ENCODE peak calls at places on chromosomes 16 and 17, in four cellular contexts. S is lung, V is mucosa of descending colon, N is gastrocnemius medialis. U is an unnamed sample.

GRCh38 chr17:73696251-73696650 is 52.0 kb upstream of the SDK2 start:
- DNase-seq in S (no peak), V (no peak), N (no peak), U (no peak)

GRCh38 chr17:2684549-2684948 is 27.0 kb downstream of the CLUH start:
- DNase-seq in S (no peak), V (no peak), N (no peak), U (peak)

GRCh38 chr17:19398301-19399181 is 11.6 kb upstream of the MFAP4 start:
- DNase-seq in S (peak), V (peak), N (peak), U (peak)

GRCh38 chr17:75344664-75345063 is 55.4 kb upstream of the SLC25A19 start:
- DNase-seq in S (no peak), V (no peak), N (no peak), U (no peak)

GRCh38 chr17:81551458-81552243 is 502 bp downstream of the FAAP100 start:
- DNase-seq in S (peak), V (peak), N (no peak), U (no peak)

GRCh38 chr17:4739122-4740024 is at the start of the genes CXCL16 and ZMYND15:
- DNase-seq in S (peak), V (peak), N (no peak), U (no peak)

GRCh38 chr17:45739786-45740185 is 44.3 kb upstream of the CRHR1 start:
- DNase-seq in S (peak), V (no peak), N (peak), U (no peak)

GRCh38 chr16:31421587-31421986 is 6.6 kb downstream of the COX6A2 start:
- DNase-seq in S (no peak), V (peak), N (no peak), U (no peak)

GRCh38 chr16:3017806-3018506 is at the start of gene CLDN6:
- DNase-seq in S (no peak), V (no peak), N (no peak), U (no peak)

GRCh38 chr17:73566905-73567782 is 77.1 kb downstream of the SDK2 start:
- DNase-seq in S (no peak), V (no peak), N (no peak), U (no peak)

GRCh38 chr17:67390646-67391480 is 13.8 kb downstream of the PITPNC1 start:
- DNase-seq in S (peak), V (no peak), N (no peak), U (no peak)

GRCh38 chr17:36092228-36092627 is 2.3 kb upstream of the CCL3 start:
- DNase-seq in S (no peak), V (no peak), N (no peak), U (no peak)

GRCh38 chr17:65530158-65530984 is 31.1 kb downstream of the AXIN2 start:
- DNase-seq in S (no peak), V (no peak), N (no peak), U (no peak)

GRCh38 chr16:89707695-89708094 is 6.2 kb upstream of the SPATA2L start:
- DNase-seq in S (no peak), V (no peak), N (no peak), U (no peak)

GRCh38 chr17:76405967-76406647 is 21.7 kb downstream of the SPHK1 start:
- DNase-seq in S (no peak), V (peak), N (peak), U (peak)

GRCh38 chr17:13420294-13421277 is 181.1 kb downstream of the HS3ST3A1 start:
- DNase-seq in S (no peak), V (no peak), N (no peak), U (no peak)

GRCh38 chr17:31058958-31059357 is 35.8 kb upstream of the NF1 start:
- DNase-seq in S (no peak), V (no peak), N (no peak), U (no peak)

GRCh38 chr17:40540448-40540847 is 24.8 kb downstream of the CCR7 start:
- DNase-seq in S (no peak), V (peak), N (no peak), U (no peak)

GRCh38 chr17:47720196-47720595 is 12.8 kb upstream of the TBX21 start:
- DNase-seq in S (no peak), V (no peak), N (no peak), U (no peak)

GRCh38 chr16:18853694-18854093 is 52.3 kb upstream of the ARL6IP1 start:
- DNase-seq in S (no peak), V (no peak), N (no peak), U (no peak)

DNA sequence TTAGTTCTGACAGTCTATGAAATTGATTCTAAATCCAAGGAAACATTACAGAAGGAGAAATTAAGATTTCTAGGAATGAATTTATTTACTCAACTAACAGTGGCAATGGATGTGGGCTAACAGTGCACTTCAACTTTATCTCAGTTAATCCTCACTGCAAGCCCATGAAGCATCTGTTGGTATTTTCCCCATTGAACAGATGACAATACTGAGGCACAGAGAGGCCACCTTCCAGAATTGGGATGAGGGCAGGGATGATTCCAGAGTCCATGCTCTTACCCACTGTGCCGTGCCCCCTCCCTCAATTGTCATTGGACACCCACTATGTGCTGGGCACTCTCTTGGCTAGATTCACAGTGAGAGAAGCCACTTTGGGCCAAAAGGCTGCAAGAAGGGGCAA is 89.0 kb downstream of the XYLT1 start:
- DNase-seq in S (no peak), V (no peak), N (no peak), U (no peak)
- H3K4me3 ChIP-seq in S (no peak), V (no peak), N (no peak), U (no peak)

DNA sequence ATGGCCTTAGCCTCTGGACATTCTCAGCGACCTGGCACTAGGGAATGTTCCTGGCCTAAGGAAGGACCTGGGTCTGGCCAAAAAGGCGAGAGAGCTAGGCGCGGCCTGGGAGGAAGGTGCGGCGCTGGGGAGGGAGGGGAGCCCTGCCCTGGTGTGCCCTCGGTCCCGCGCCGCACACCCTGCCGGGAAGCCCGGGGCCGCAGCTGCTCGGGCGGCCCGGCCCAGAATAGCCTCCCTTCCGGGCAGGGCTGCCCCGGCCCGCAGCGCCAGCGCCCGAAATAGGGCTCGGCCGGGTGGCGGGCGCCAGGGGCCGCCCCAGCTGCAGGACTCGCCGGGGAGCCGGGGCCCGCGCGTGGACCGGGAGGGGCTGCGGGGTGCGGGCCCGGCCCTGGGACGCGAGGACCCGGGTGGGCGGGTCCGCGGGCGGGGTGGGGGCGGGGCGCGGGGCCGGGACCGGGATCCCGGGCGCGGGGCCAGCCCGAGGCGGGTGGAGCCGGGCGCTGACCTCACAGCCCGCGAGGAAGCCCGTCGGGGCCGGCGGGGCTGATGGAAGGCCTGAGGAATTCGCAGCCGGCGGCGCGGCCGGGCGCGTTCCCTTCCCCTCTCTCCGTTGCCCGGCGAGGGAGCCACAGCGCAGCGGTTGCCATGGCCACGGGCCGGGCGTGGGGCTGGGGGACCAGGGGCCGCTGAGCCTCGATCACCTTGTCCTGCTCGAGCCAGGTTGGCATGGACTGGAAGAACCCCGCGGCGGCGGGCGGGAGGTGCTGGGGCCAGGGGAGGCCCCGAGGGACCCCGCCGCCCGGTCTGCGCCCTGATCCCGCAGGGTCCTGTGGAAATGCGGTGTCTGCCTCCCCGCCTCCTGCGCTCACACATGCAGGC is 18.1 kb downstream of the SOCS3 start:
- DNase-seq in S (no peak), V (peak), N (peak), U (no peak)
- H3K4me3 ChIP-seq in S (peak), V (no peak), N (peak), U (peak)

DNA sequence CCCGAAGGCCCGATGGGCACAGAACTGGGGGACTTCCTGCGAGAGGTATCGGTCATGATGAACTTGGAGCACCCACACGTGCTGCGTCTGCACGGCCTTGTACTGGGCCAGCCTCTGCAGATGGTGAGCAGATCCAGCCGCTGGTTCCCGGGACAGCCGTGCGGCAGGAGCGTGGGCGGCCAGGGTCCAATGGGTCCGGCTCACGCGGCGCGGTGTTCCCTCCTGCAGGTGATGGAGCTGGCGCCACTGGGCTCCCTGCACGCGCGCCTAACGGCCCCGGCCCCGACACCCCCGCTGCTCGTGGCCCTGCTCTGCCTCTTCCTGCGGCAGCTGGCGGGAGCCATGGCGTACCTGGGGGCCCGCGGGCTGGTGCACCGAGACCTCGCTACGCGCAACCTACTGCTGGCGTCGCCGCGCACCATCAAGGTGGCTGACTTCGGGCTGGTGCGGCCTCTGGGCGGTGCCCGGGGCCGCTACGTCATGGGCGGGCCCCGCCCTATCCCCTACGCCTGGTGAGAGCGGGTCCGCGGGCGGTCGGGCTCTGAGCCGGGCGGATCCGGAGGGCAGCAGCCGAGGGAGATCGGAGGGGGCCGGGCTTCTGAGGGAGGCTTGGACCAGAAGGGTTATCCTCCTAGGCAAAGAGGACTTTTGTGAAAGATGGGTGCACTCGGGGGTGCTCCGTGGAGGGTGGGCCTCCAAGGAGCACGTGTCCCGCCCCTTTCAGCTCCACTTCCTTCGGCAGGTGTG is 3.0 kb downstream of the TNK1 start:
- DNase-seq in S (no peak), V (peak), N (no peak), U (no peak)
- H3K4me3 ChIP-seq in S (peak), V (no peak), N (peak), U (peak)

GRCh38 chr17:42345396-42346078 is 42.7 kb downstream of the STAT3 start:
- DNase-seq in S (no peak), V (no peak), N (no peak), U (no peak)

GRCh38 chr17:42342242-42343008 is 45.8 kb downstream of the STAT3 start:
- DNase-seq in S (no peak), V (no peak), N (no peak), U (no peak)

GRCh38 chr17:42339221-42339620 is 49.0 kb downstream of the STAT3 start:
- DNase-seq in S (no peak), V (no peak), N (no peak), U (no peak)

GRCh38 chr17:42340691-42341127 is 47.5 kb downstream of the STAT3 start:
- DNase-seq in S (no peak), V (no peak), N (no peak), U (no peak)

DNA sequence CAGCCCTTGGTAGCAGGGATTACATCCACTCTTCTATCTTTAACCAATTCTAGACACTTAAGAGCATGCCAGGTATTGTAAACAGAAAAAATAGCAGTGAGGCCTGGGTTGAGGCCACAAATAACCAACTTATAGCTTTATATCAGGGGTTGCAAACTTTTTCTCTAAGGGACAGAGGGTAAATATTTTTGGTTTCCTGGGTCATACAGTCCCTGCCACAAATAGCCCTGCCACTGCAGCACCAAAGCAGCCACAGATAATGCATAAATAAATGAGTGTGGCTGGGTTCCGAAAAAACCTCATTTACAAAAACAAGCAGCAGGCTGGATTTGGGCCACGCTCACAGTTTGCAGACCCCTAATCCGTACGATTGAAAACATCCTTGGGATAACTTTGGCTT is 46.7 kb downstream of the STAT3 start:
- DNase-seq in S (no peak), V (no peak), N (no peak), U (no peak)
- H3K4me3 ChIP-seq in S (no peak), V (no peak), N (no peak), U (no peak)

DNA sequence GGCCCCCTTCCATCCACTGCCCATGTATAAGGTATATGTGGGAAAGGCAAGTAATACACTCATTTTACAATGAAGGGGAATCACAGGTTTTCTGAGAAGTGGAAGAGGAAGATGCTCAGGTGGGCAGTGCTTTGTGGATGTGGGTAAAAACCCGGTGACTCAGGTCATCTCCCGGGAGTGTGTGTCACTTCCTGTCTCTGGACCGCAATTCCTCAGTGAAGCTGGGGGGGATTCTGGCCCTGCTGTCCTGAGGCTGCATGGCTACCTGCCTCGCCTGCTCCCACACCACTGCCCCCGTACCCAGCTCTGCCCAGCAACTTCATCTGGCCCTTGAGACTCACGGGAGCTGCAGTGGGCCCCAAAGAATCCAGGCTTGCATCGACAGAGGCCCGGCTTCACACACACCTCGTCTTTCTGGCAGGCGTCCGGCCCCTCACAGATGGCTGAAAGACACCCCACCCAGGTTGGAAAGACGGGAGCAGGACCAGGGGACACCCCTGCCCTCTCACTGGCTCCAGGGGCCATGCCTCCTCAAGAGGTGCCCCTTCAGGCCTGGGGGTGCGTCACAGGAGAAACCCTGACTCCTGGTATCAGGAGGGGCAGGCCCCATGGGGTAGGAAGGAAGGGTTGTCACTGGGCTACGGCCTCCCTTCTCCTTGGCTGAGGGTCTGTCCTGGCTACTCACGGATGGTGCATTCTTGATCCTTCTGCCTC is 882 bp downstream of the SCARF1 start:
- DNase-seq in S (no peak), V (peak), N (no peak), U (no peak)
- H3K4me3 ChIP-seq in S (peak), V (no peak), N (peak), U (peak)

DNA sequence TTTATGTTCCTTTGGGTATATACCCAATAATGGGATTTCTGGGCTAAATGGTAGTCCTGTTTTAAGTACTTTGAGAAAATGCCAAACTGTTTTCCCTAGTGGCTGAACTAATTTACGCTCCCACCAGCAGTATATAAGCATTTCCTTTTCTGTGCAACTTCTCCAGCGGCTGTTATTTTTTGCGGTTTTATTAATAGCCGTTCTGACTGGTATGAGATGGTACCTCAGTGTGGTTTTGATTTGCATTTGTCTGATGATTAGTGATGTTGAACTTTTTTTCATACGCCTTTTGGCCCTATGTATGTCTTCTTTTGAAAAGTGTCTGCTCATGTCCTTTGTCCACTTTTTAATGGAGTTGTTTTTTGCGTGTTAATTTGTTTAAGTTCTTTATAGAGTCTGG is 25.8 kb upstream of the TEKT1 start:
- DNase-seq in S (no peak), V (no peak), N (no peak), U (no peak)
- H3K4me3 ChIP-seq in S (no peak), V (no peak), N (no peak), U (no peak)

DNA sequence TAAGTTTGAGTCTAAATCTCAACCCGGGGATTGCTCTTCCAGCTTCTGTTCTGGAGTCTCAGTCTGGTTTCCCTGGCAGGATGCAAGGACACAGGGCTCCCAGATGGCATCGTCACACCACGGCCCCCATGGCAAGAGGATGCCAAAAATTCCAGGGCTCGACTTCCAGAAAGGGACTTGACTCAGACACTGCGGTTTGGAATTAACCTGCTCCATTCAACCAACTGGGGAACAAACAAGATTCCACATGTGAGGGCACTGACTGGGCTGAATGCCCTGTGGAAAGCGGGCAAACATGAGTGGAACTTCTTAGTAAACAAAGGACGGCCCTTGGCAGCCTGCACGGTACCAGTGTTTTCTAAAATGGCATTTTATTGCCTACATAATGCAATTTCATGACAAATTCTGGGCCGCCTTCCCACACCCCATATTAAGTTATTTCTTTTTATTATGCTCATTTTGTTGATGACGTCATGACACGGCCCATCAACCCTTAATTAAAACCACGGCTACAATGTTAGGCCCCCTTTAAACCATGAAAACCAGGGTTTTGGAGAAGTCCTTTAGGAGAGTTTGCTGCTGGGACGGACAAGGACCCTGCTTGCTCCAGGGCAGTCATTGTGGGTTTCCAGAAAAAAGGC is 205.4 kb downstream of the FOXL1 start:
- DNase-seq in S (no peak), V (no peak), N (no peak), U (no peak)
- H3K4me3 ChIP-seq in S (no peak), V (no peak), N (no peak), U (no peak)